ENCODE peak calls at places on chromosomes 12 and 14, in seven cellular contexts. U, B, T, D, H, F and O are unnamed samples.

GRCh38 chr12:6226701-6227096 is 26.5 kb downstream of the CD9 start:
- DNase-seq in H (no peak), F (no peak), T (no peak), B (peak), U (no peak), D (no peak), O (peak)

GRCh38 chr12:61254225-61254624 is 1006.0 kb upstream of the USP15 start:
- DNase-seq in T (no peak), U (no peak), D (no peak), F (no peak), B (no peak), H (no peak), O (no peak)

GRCh38 chr14:29109589-29109988 is 343.0 kb downstream of the FOXG1 start:
- DNase-seq in B (no peak), D (no peak), H (no peak), U (no peak), F (no peak), T (no peak), O (no peak)

GRCh38 chr12:7748774-7749296 is 1.7 kb upstream of the CLEC4C start:
- DNase-seq in B (no peak), T (no peak), F (no peak), U (no peak), D (no peak), H (no peak), O (no peak)

GRCh38 chr12:101076940-101077351 is 133.1 kb downstream of the SLC5A8 start:
- DNase-seq in T (no peak), F (no peak), B (no peak), D (no peak), H (no peak), U (no peak), O (no peak)

GRCh38 chr14:106039400-106039799 is 513.0 kb downstream of the TMEM121 start:
- DNase-seq in H (no peak), F (no peak), U (no peak), T (peak), B (peak), D (no peak), O (no peak)

GRCh38 chr12:121781751-121782615 is 11.5 kb downstream of the RHOF start:
- DNase-seq in T (no peak), B (no peak), D (no peak), F (no peak), H (no peak), U (no peak), O (no peak)

GRCh38 chr14:24060984-24061913 is 9.4 kb downstream of the CARMIL3 start:
- DNase-seq in H (no peak), T (no peak), D (no peak), U (no peak), B (peak), F (no peak), O (no peak)

GRCh38 chr12:74418573-74418972 is 119.1 kb upstream of the ATXN7L3B start:
- DNase-seq in D (no peak), U (no peak), H (no peak), F (no peak), T (no peak), B (no peak), O (no peak)

GRCh38 chr12:53483979-53484377 is 15.3 kb downstream of the MAP3K12 start:
- DNase-seq in H (no peak), D (no peak), B (no peak), U (no peak), F (no peak), T (no peak), O (no peak)
- TF ChIP-seq POLR2AphosphoS5 in H (no peak), D (no peak), B (no peak), U (no peak), F (no peak), T (no peak), O (no peak)

DNA sequence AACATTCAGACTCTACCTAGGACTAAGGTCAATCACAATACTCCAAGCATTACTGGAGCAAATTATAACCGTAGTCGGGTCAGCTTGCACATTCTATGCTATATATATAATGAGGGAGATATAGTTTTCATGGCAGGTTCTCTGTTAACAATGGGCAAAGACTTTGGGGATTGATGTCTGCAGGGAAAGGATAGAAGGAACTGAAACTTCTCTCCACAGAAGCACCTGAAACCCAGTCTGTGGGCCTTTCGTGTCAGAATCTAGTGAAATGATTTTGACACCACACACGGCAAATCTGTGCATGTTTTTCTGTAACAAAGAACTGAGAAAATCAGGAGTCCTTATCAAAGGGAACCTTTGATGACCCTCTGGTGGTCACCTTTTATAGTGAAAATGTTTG is 847.4 kb downstream of the NRXN3 start:
- DNase-seq in F (no peak), B (no peak), U (no peak), H (no peak), T (no peak), D (no peak), O (no peak)
- TF ChIP-seq POLR2A in F (no peak), B (no peak), U (no peak), H (no peak), T (no peak), D (no peak), O (no peak)

DNA sequence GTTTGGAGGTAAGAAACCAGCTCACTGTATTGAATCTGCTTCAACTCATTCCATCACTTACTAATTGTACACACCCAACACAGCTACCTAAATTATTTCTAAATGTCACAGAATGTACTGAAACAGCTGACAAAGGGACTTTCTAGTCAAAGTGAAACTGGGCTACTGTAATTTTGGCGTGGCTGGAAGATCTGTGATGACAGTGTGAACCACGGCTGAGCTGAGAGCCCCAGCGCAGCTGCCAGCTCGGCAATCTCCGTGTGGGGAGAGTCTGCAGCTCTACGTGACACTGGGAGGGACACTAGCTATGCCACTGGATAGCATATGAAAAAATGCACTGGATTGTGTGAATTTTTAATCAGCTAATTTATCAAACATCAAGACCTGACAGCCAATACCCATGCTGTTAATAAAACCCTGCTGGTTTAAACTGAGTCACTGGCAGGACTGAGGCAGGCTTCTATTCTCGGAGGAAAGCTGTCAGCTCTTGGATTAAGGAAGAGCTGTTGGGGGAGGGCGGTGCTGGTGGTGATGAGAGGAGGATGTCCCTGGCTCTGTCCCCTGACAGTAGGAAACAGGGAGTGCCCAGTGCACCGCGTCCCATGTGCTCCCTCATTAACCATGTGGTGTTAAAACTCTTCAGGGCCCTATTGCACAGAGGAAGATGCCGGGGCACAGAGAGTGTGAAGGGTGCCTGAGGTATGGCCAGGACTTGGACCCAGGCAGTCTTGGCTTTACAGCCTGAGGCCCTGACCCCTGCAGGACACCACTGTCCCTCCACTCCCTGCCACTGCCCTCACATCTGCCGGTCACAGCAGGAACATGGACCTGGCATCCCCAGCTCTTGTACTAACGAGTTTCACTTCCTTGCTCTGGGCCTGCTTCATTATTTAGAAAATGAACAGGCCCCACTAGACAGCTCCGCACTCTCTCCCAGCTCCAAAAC is 13.3 kb downstream of the SLC15A4 start:
- DNase-seq in H (peak), B (peak), U (no peak), F (no peak), D (no peak), T (no peak), O (no peak)
- H3K27ac ChIP-seq in H (peak), B (peak), U (no peak), F (peak), D (no peak), T (peak), O (no peak)

GRCh38 chr12:21813125-21813524 is 38.6 kb upstream of the KCNJ8 start:
- DNase-seq in U (no peak), F (no peak), T (no peak), D (no peak), H (no peak), B (no peak), O (no peak)
- TF ChIP-seq POLR2AphosphoS5 in U (no peak), F (no peak), T (no peak), D (no peak), H (no peak), B (no peak), O (no peak)